ENCODE peak calls at places on chromosome 22, in six cellular contexts. B, R, M, A, H and P are unnamed samples.

GRCh38 chr22:25068701-25069100 is 116.2 kb downstream of the KIAA1671 start:
- DNase-seq in B (no peak), R (no peak), M (no peak), A (no peak), H (no peak), P (no peak)

GRCh38 chr22:23257889-23258825 is 77.8 kb downstream of the BCR start:
- DNase-seq in B (no peak), R (no peak), M (no peak), A (no peak), H (no peak), P (no peak)

GRCh38 chr22:36196254-36197064 is 5.2 kb downstream of the APOL4 start:
- DNase-seq in B (no peak), R (no peak), M (no peak), A (no peak), H (no peak), P (no peak)

GRCh38 chr22:24053481-24054226 is 42.5 kb downstream of the CABIN1 start:
- DNase-seq in B (no peak), R (peak; percentile 46), M (no peak), A (no peak), H (no peak), P (peak; percentile 41)

GRCh38 chr22:19904881-19905618 is 36.5 kb upstream of the COMT start:
- DNase-seq in B (no peak), R (no peak), M (no peak), A (no peak), H (no peak), P (no peak)

GRCh38 chr22:48876951-48877350 is 950.7 kb downstream of the BRD1 start:
- DNase-seq in B (no peak), R (no peak), M (no peak), A (no peak), H (no peak), P (no peak)

GRCh38 chr22:37248251-37248650 is 4.2 kb upstream of the RAC2 start:
- DNase-seq in B (no peak), R (no peak), M (peak; percentile 37), A (no peak), H (no peak), P (no peak)

GRCh38 chr22:50174382-50175190 is 4.1 kb downstream of the PANX2 start:
- DNase-seq in B (no peak), R (no peak), M (no peak), A (no peak), H (no peak), P (peak; percentile 3)

GRCh38 chr22:30459206-30460052 is 12.4 kb downstream of the SEC14L3 start:
- DNase-seq in B (peak; percentile 43), R (no peak), M (peak; percentile 31), A (peak; percentile 12), H (no peak), P (no peak)

GRCh38 chr22:17874231-17874630 is 100.0 kb upstream of the BID start:
- DNase-seq in B (no peak), R (no peak), M (no peak), A (no peak), H (no peak), P (no peak)

GRCh38 chr22:46843691-46844297 is 81.3 kb downstream of the TBC1D22A start:
- DNase-seq in B (no peak), R (peak; percentile 14), M (peak; percentile 55), A (no peak), H (no peak), P (no peak)

GRCh38 chr22:35708917-35709316 is 8.8 kb upstream of the APOL5 start:
- DNase-seq in B (no peak), R (no peak), M (no peak), A (no peak), H (no peak), P (no peak)

GRCh38 chr22:38419864-38420172 is 35.2 kb downstream of the KCNJ4 start:
- DNase-seq in B (no peak), R (no peak), M (no peak), A (no peak), H (no peak), P (no peak)

GRCh38 chr22:21042978-21043855 is 2.5 kb upstream of the LRRC74B start:
- DNase-seq in B (no peak), R (no peak), M (no peak), A (no peak), H (no peak), P (no peak)

GRCh38 chr22:19492504-19493174 is 12.9 kb downstream of the CDC45 start:
- DNase-seq in B (no peak), R (no peak), M (no peak), A (no peak), H (no peak), P (no peak)

GRCh38 chr22:23775779-23776375 is 3.2 kb downstream of the MMP11 start:
- DNase-seq in B (no peak), R (no peak), M (no peak), A (peak; percentile 19), H (no peak), P (no peak)

GRCh38 chr22:45441158-45441557 is 27.7 kb downstream of the RIBC2 start:
- DNase-seq in B (peak; percentile 66), R (peak; percentile 62), M (peak; percentile 46), A (peak; percentile 57), H (peak; percentile 71), P (no peak)

GRCh38 chr22:37470087-37470445 is 16.1 kb downstream of the MFNG start:
- DNase-seq in B (no peak), R (no peak), M (no peak), A (no peak), H (no peak), P (no peak)

GRCh38 chr22:36068776-36069344 is 40.2 kb upstream of the RBFOX2 start:
- DNase-seq in B (no peak), R (no peak), M (no peak), A (no peak), H (no peak), P (no peak)

GRCh38 chr22:38203090-38203810 is 1.5 kb downstream of the MAFF start:
- DNase-seq in B (no peak), R (no peak), M (peak; percentile 68), A (peak; percentile 47), H (no peak), P (peak; percentile 43)

GRCh38 chr22:42074153-42074750 is at the start of gene PHETA2:
- DNase-seq in B (peak; percentile 58), R (peak; percentile 49), M (no peak), A (no peak), H (peak; percentile 51), P (peak; percentile 69)

GRCh38 chr22:49561976-49562375 is 265.7 kb downstream of the BRD1 start:
- DNase-seq in B (no peak), R (no peak), M (no peak), A (no peak), H (no peak), P (no peak)

GRCh38 chr22:43847376-43848289 is 14.7 kb downstream of the SULT4A1 start:
- DNase-seq in B (no peak), R (no peak), M (no peak), A (no peak), H (peak; percentile 13), P (no peak)

GRCh38 chr22:25141994-25142620 is 57.6 kb upstream of the CRYBB3 start:
- DNase-seq in B (no peak), R (no peak), M (no peak), A (no peak), H (peak; percentile 38), P (no peak)

GRCh38 chr22:41532908-41533825 is 11.1 kb downstream of the POLR3H start:
- DNase-seq in B (peak; percentile 81), R (peak; percentile 43), M (no peak), A (peak; percentile 54), H (peak; percentile 89), P (no peak)

GRCh38 chr22:43378011-43378704 is 33.7 kb upstream of the MPPED1 start:
- DNase-seq in B (no peak), R (peak; percentile 74), M (no peak), A (no peak), H (no peak), P (peak; percentile 43)

GRCh38 chr22:49506010-49506400 is 321.7 kb downstream of the BRD1 start:
- DNase-seq in B (no peak), R (no peak), M (no peak), A (no peak), H (no peak), P (no peak)

GRCh38 chr22:45096256-45096907 is 67.3 kb upstream of the NUP50 start:
- DNase-seq in B (peak; percentile 87), R (peak; percentile 57), M (peak; percentile 54), A (peak; percentile 60), H (peak; percentile 77), P (no peak)

GRCh38 chr22:46367707-46368191 is 32.2 kb downstream of the TRMU start:
- DNase-seq in B (peak; percentile 92), R (peak; percentile 35), M (peak; percentile 66), A (peak; percentile 64), H (peak; percentile 82), P (peak; percentile 64)

GRCh38 chr22:23313791-23314567 is 133.7 kb downstream of the BCR start:
- DNase-seq in B (peak; percentile 3), R (no peak), M (no peak), A (no peak), H (no peak), P (no peak)

GRCh38 chr22:37080438-37080837 is 28.9 kb downstream of the KCTD17 start:
- DNase-seq in B (no peak), R (no peak), M (no peak), A (no peak), H (no peak), P (no peak)

GRCh38 chr22:43183496-43184263 is 3.3 kb downstream of the TTLL12 start:
- DNase-seq in B (no peak), R (peak; percentile 94), M (peak; percentile 21), A (no peak), H (no peak), P (no peak)

GRCh38 chr22:36470162-36470993 is 11.1 kb downstream of the TXN2 start:
- DNase-seq in B (peak; percentile 88), R (peak; percentile 89), M (peak; percentile 82), A (peak; percentile 84), H (peak; percentile 83), P (peak; percentile 52)

GRCh38 chr22:43946391-43946680 is 8.9 kb upstream of the SAMM50 start:
- DNase-seq in B (no peak), R (no peak), M (no peak), A (peak; percentile 26), H (no peak), P (no peak)

GRCh38 chr22:36311386-36312085 is 58.6 kb downstream of the APOL1 start:
- DNase-seq in B (no peak), R (peak; percentile 36), M (no peak), A (no peak), H (no peak), P (no peak)

GRCh38 chr22:46607483-46608114 is 12.6 kb upstream of the GRAMD4 start:
- DNase-seq in B (no peak), R (no peak), M (no peak), A (no peak), H (no peak), P (no peak)

GRCh38 chr22:42439821-42440674 is 7.8 kb upstream of the NFAM1 start:
- DNase-seq in B (no peak), R (peak; percentile 52), M (peak; percentile 38), A (no peak), H (no peak), P (peak; percentile 40)